ENCODE peak calls at places on chromosome 22, in four cellular contexts. X is thoracic aorta, Q is cardiac muscle cell, W is testis. T is an unnamed sample.

GRCh38 chr22:20578192-20578591 is 70.8 kb downstream of the MED15 start:
- DNase-seq in X (no peak), Q (no peak), W (no peak), T (no peak)

GRCh38 chr22:32005453-32005852 is 37.6 kb upstream of the SLC5A1 start:
- DNase-seq in X (no peak), Q (peak; percentile 66), W (no peak), T (no peak)

GRCh38 chr22:19242699-19243098 is 48.8 kb downstream of the CLTCL1 start:
- DNase-seq in X (no peak), Q (no peak), W (no peak), T (no peak)

GRCh38 chr22:22060200-22061084 is 77.9 kb upstream of the TOP3B start:
- DNase-seq in X (no peak), Q (peak; percentile 53), W (peak; percentile 83), T (no peak)

GRCh38 chr22:35312198-35313059 is 12.7 kb downstream of the TOM1 start:
- DNase-seq in X (no peak), Q (no peak), W (no peak), T (no peak)

GRCh38 chr22:17159504-17159951 is 451 bp upstream of the HDHD5 start:
- DNase-seq in X (peak; percentile 8), Q (peak; percentile 55), W (peak; percentile 71), T (peak; percentile 60)

GRCh38 chr22:41355895-41356294 is 25.8 kb upstream of the TEF start:
- DNase-seq in X (no peak), Q (no peak), W (no peak), T (no peak)

GRCh38 chr22:19641254-19641982 is 72.9 kb upstream of the SEPTIN5 start:
- DNase-seq in X (no peak), Q (peak; percentile 32), W (peak; percentile 73), T (no peak)

GRCh38 chr22:47130883-47131610 is 368.6 kb downstream of the TBC1D22A start:
- DNase-seq in X (no peak), Q (no peak), W (no peak), T (no peak)

GRCh38 chr22:17115311-17115710 is 5.8 kb downstream of the TMEM121B start:
- DNase-seq in X (no peak), Q (no peak), W (no peak), T (no peak)

GRCh38 chr22:36764060-36764459 is 11.9 kb downstream of the IFT27 start:
- DNase-seq in X (no peak), Q (no peak), W (no peak), T (no peak)

GRCh38 chr22:28174509-28174908 is 255.5 kb upstream of the PITPNB start:
- DNase-seq in X (no peak), Q (no peak), W (no peak), T (no peak)

GRCh38 chr22:45891021-45891421 is 85.9 kb downstream of the WNT7B start:
- DNase-seq in X (no peak), Q (no peak), W (no peak), T (no peak)
- H3K4me3 ChIP-seq in X (no peak overlapping the region), Q (no peak overlapping the region), W (no peak overlapping the region), T (no peak overlapping the region)

DNA sequence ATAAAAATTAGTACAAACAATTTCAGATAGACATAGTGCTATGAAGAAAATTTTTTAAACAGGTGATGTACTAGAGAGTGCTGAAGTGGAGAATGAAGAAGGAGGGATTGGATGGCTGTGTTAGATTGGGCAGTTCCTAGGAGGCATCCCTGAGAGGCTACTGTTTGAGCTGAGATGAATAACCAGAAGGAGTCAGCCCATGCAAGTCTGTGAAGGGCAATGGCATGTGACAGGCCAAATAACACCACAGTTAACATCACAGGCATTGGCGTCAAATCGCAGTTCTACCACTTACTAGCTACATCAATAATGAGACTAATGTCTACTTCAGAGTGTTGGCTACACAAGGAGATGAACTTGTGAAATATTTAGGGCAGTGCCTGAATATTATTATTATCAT is 35.4 kb downstream of the HORMAD2 start:
- DNase-seq in X (no peak), Q (peak; percentile 6), W (no peak), T (no peak)
- H3K27ac ChIP-seq in X (no peak overlapping the region), Q (no peak overlapping the region), W (no peak overlapping the region), T (no peak overlapping the region)

GRCh38 chr22:30948930-30949342 is 19.6 kb downstream of the MORC2 start:
- DNase-seq in X (no peak), Q (no peak), W (no peak), T (no peak)

GRCh38 chr22:30946354-30946753 is 22.2 kb downstream of the MORC2 start:
- DNase-seq in X (no peak), Q (no peak), W (no peak), T (no peak)

GRCh38 chr22:30947163-30947820 is 21.3 kb downstream of the MORC2 start:
- DNase-seq in X (peak; percentile 21), Q (no peak), W (no peak), T (peak; percentile 69)

GRCh38 chr22:30949934-30950660 is 18.5 kb downstream of the MORC2 start:
- DNase-seq in X (no peak), Q (no peak), W (no peak), T (no peak)

DNA sequence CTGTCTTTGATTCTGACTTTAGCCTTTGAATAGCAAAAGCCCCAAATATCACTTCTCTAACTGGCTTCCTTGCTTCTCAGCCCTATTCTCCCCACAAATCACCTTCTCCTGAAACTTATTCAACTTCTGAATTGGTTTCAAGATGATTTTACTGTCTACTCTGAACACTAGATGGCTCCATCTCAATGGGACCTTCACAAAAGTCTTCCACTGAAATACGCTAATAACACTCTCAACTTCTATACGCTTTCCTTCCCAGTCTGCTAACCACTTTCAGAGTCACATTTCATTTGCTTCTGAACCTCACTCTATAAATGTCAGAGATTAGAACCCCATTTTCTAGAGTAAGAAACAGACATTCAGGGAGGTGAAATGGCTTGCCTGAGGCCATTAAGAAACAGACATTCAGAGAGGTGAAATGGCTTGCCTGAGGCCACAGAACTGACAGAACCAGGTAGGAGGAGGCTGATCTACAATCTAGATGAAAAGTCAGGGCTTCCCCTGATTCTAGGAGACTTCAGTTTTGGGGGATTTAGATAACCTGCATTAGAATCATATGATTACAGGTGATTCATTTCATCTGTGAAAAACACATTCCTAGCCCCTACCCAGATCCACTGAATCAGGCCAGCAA is 20.6 kb downstream of the MORC2 start:
- DNase-seq in X (no peak), Q (peak; percentile 78), W (no peak), T (no peak)
- H3K4me3 ChIP-seq in X (no peak overlapping the region), Q (no peak overlapping the region), W (no peak overlapping the region), T (no peak overlapping the region)

GRCh38 chr22:50326225-50326958 is 420 bp downstream of the DENND6B start:
- DNase-seq in X (no peak), Q (no peak), W (no peak), T (no peak)
- H3K27ac ChIP-seq in X (no peak overlapping the region), Q (no peak overlapping the region), W (no peak overlapping the region), T (peak overlapping the region; percentile 43)

DNA sequence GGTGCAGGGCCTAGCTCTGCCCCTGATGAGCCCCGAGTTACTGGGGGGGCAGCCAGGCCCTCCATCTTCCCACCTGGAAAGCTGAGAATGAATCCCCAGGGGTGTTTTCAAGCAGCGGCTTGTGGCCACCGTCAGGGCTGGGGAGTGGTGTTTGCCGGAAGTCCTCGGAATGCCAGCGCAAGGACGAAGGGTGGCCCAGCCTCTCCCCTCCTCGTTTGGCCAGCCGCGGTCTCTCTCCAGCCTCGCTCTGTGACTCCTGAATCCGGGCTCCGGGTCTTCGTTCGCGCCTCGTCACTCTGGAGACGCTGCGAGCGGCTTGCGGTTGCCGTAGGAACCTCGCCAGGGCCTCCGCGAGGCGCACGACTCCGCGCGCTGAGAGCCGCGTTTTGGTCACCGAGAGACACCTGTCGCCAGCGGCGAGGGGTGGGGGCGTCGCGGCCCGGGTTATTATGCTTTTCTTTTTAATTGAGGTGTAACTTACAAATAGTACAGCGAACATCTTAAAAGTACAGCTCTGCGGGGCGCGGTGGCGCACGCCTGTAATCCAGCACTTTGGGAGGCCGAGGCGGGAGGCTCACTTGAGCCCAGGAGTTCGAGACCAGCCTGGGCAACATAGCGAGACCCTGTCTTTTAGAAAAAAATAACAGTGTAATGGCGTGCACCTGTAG is 6.3 kb upstream of the KDELR3 start:
- DNase-seq in X (peak; percentile 51), Q (peak; percentile 86), W (peak; percentile 91), T (no peak)
- H3K4me3 ChIP-seq in X (peak overlapping the region; percentile 53), Q (no peak overlapping the region), W (peak overlapping the region; percentile 41), T (peak overlapping the region; percentile 18)

DNA sequence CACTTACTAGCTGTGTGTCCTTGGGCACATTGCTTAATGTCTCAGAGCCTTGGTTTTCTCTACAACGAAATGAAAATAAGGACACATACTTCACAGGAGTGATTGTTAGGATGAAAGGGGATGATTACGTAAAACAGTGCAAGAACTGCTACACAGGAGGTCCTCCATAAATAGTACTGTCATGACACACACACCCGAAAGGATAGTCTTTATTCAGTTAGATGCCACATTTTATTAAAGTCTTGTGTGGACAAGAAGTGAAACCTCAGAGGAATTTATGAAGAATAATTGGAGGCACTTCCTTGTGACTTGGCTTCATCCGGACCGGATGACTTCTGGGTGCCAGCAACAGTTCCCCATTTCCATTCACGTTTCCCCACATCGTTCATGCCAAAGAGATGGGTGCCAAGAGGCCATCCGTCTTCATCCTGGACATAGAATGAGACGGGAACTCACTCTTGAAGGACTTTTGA is 67.4 kb upstream of the ATXN10 start:
- DNase-seq in X (no peak), Q (no peak), W (no peak), T (no peak)
- H3K27ac ChIP-seq in X (no peak overlapping the region), Q (no peak overlapping the region), W (no peak overlapping the region), T (no peak overlapping the region)

DNA sequence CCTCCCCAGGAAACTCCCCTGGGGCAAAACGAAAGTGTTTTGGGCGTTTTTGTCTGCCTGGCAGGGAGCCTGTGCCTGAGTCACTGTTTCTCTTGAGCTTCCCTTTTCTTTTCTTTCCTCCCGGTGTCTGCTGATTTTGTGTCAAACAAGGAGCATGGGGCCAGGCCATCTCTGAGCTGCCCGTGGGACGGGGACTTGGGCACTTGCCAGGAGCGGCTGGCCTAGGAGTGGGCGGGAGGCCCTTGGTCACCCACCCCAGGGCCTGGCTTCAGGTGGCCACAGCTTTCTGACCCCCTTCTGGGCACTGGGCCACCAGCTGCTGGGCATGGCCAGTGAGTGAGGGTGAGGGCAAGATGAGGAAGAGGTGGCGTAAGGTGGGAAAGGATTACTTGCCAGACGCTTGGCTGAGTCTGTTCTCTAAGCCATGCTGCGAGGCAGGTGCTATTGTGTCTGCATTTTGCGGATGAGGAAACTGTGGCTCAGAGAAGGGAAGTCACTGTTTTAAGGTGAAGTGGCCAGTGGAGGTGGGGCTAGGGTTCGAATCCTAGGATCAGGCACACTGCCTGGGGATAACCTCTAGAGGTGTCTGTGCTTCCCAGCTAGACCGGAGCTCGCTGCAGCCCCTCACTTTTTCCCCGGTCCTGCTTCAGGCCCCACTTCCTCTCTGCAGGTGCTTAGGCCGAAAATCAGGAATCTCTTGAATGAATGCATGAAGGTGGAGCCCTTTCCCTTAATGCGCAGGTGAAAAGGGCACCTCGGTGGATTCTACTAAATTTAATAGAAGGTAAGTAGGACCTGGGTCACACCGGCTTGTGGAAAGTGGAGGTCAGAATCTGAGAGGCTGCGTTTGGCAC is 7.8 kb upstream of the NFAM1 start:
- DNase-seq in X (no peak), Q (peak; percentile 40), W (no peak), T (no peak)
- H3K4me3 ChIP-seq in X (peak overlapping the region; percentile 60), Q (no peak overlapping the region), W (no peak overlapping the region), T (no peak overlapping the region)

GRCh38 chr22:40176921-40177737 is 596 bp upstream of the TNRC6B start:
- DNase-seq in X (no peak), Q (peak; percentile 76), W (peak; percentile 43), T (no peak)
- H3K27ac ChIP-seq in X (peak overlapping the region; percentile 79), Q (peak overlapping the region; percentile 92), W (peak overlapping the region; percentile 3), T (peak overlapping the region; percentile 78)

DNA sequence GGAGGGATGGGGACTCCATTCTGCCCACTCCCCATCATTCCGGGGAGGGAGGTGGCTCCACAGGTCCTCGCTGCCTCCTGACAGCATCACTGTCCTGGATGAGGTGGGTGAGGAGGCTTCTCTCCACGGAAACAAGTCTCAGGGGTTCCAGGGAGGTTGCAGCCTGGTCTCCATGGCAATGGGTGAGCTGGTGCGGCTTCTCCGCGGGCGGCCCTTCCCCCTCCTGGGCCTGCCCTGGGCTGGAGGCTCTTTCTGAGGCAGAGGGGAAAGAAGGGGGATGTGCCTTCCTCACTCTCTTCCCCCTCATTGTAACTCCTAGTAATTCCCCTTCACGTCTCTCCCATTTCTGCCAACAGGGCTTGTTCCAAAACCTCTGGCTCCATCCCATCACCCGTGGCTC is 37.1 kb upstream of the PARVG start:
- DNase-seq in X (no peak), Q (no peak), W (no peak), T (no peak)
- H3K4me3 ChIP-seq in X (no peak overlapping the region), Q (no peak overlapping the region), W (no peak overlapping the region), T (no peak overlapping the region)